ENCODE peak calls at places on chromosomes 11 and 22, in six cellular contexts. Q, J, V, U, R and C are unnamed samples.

GRCh38 chr22:23453277-23453676 is 126.8 kb downstream of the IGLL1 start:
- DNase-seq in J (no peak), V (no peak), U (no peak), R (no peak), Q (no peak), C (no peak)

GRCh38 chr11:96567193-96567592 is 177.4 kb downstream of the JRKL start:
- DNase-seq in R (no peak), Q (no peak), V (no peak), J (no peak), U (no peak), C (no peak)

GRCh38 chr11:91164452-91164822 is 941.6 kb upstream of the CHORDC1 start:
- DNase-seq in R (no peak), J (no peak), U (no peak), Q (no peak), V (no peak), C (no peak)

GRCh38 chr11:74543991-74544390 is 48.4 kb upstream of the POLD3 start:
- DNase-seq in J (no peak), U (no peak), V (no peak), Q (no peak), R (no peak), C (no peak)

GRCh38 chr22:32422062-32422461 is 10.0 kb upstream of the RTCB start:
- DNase-seq in U (no peak), J (no peak), R (no peak), Q (no peak), V (no peak), C (no peak)

GRCh38 chr11:65476632-65477270 is 22.1 kb upstream of the MALAT1 start:
- DNase-seq in R (no peak), J (peak), U (no peak), Q (no peak), V (no peak), C (no peak)

GRCh38 chr11:111526501-111526900 is 11.9 kb downstream of the HOATZ start:
- DNase-seq in V (no peak), J (no peak), R (peak), U (no peak), Q (no peak), C (no peak)

GRCh38 chr22:48448821-48449220 is 1378.9 kb downstream of the BRD1 start:
- DNase-seq in V (no peak), Q (no peak), U (no peak), R (no peak), J (no peak), C (no peak)